ENCODE peak calls at places on chromosomes 3 and 15, in four cellular contexts. O is C1 segment of cervical spinal cord, P is amygdala, X is islet precursor cell. W is an unnamed sample.

GRCh38 chr3:5126586-5126985 is 4.5 kb downstream of the ARL8B start:
- DNase-seq in P (no peak), X (no peak), O (no peak), W (no peak)

GRCh38 chr3:74621581-74621980 is 7.1 kb upstream of the CNTN3 start:
- DNase-seq in O (no peak), X (no peak), P (no peak), W (no peak)

GRCh38 chr15:92845109-92845508 is 55.0 kb upstream of the CHD2 start:
- DNase-seq in X (no peak), O (no peak), P (no peak), W (no peak)

GRCh38 chr3:50322386-50323091 is at the start of gene HYAL2:
- DNase-seq in X (no peak), P (no peak), O (no peak), W (no peak)

GRCh38 chr3:85172001-85172400 is 213.2 kb downstream of the CADM2 start:
- DNase-seq in O (no peak), X (no peak), P (no peak), W (no peak)

GRCh38 chr15:48352474-48353072 is 21.3 kb downstream of the DUT start:
- DNase-seq in P (peak; percentile 5), X (peak; percentile 75), O (peak; percentile 15), W (peak; percentile 8)

GRCh38 chr3:51681453-51681852 is 10.4 kb downstream of the TEX264 start:
- DNase-seq in O (no peak), X (no peak), P (no peak), W (no peak)

GRCh38 chr3:52277071-52277964 is 1.1 kb downstream of the WDR82 start:
- DNase-seq in O (no peak), P (peak; percentile 45), X (no peak), W (no peak)

GRCh38 chr15:34039506-34040123 is 611 bp upstream of the AVEN start:
- DNase-seq in P (no peak), X (no peak), O (no peak), W (no peak)

GRCh38 chr3:126472277-126473006 is 3.2 kb downstream of the ZXDC start:
- DNase-seq in O (no peak), P (no peak), X (peak; percentile 82), W (peak; percentile 38)

GRCh38 chr3:61606196-61606595 is 44.8 kb downstream of the PTPRG start:
- DNase-seq in P (no peak), X (no peak), O (no peak), W (no peak)

GRCh38 chr15:77616072-77616471 is 16.6 kb downstream of the LINGO1 start:
- DNase-seq in O (no peak), P (no peak), X (no peak), W (no peak)

GRCh38 chr3:197029511-197030167 is at the start of gene MELTF:
- DNase-seq in O (peak; percentile 24), P (no peak), X (peak; percentile 90), W (no peak)

GRCh38 chr3:102529452-102529851 is 94.6 kb downstream of the ZPLD1 start:
- DNase-seq in X (peak; percentile 60), O (no peak), P (no peak), W (no peak)

GRCh38 chr3:71542548-71543370 is 40.8 kb downstream of the FOXP1 start:
- DNase-seq in O (peak; percentile 48), X (peak; percentile 89), P (peak; percentile 47), W (peak; percentile 76)

GRCh38 chr3:25973111-25973510 is 183.2 kb downstream of the OXSM start:
- DNase-seq in O (no peak), X (no peak), P (no peak), W (no peak)

GRCh38 chr3:39573392-39573791 is 105.9 kb downstream of the MOBP start:
- DNase-seq in O (no peak), X (no peak), P (no peak), W (no peak)

GRCh38 chr3:24850245-24850644 is 355.6 kb upstream of the THRB start:
- DNase-seq in O (no peak), X (no peak), P (no peak), W (no peak)

GRCh38 chr3:31423522-31423921 is 109.2 kb upstream of the STT3B start:
- DNase-seq in O (no peak), X (peak; percentile 77), P (no peak), W (no peak)

GRCh38 chr3:42662813-42663535 is 9.5 kb downstream of the ZBTB47 start:
- DNase-seq in P (no peak), X (peak; percentile 42), O (no peak), W (no peak)

GRCh38 chr3:52055537-52056351 is 627 bp downstream of the DUSP7 start:
- DNase-seq in P (peak; percentile 21), X (peak; percentile 82), O (no peak), W (no peak)

GRCh38 chr3:66904336-66904735 is 93.8 kb upstream of the KBTBD8 start:
- DNase-seq in X (no peak), O (no peak), P (no peak), W (no peak)

GRCh38 chr15:48059786-48060185 is 61.0 kb upstream of the SLC24A5 start:
- DNase-seq in P (peak; percentile 10), O (no peak), X (no peak), W (no peak)